ENCODE peak calls at places on chromosomes 13 and 19, in eight cellular contexts. F is astrocyte of the spinal cord, Y is nephron progenitor cell, H is GM12865, S is lower lobe of right lung, P is transverse colon, I is heart right ventricle, A is tibial nerve. R is an unnamed sample.

GRCh38 chr13:46053162-46054012 is 841 bp upstream of the ZC3H13 start:
- DNase-seq in F (peak; percentile 2), Y (no peak), H (no peak), S (no peak), P (no peak), I (no peak), A (no peak), R (no peak)

GRCh38 chr13:47463726-47464125 is 537.3 kb downstream of the SUCLA2 start:
- DNase-seq in F (peak; percentile 67), Y (peak; percentile 3), H (peak; percentile 10), S (no peak), P (no peak), I (no peak), A (no peak), R (no peak)

GRCh38 chr13:38223093-38223492 is 126.6 kb upstream of the UFM1 start:
- DNase-seq in F (peak; percentile 36), Y (peak; percentile 5), H (no peak), S (no peak), P (no peak), I (no peak), A (no peak), R (no peak)

GRCh38 chr13:25292301-25292700 is 5.0 kb upstream of the MTMR6 start:
- DNase-seq in F (peak; percentile 35), Y (no peak), H (no peak), S (no peak), P (no peak), I (no peak), A (no peak), R (no peak)

GRCh38 chr19:39908803-39909202 is 25.6 kb downstream of the FCGBP start:
- DNase-seq in F (no peak), Y (no peak), H (no peak), S (no peak), P (no peak), I (no peak), A (no peak), R (no peak)

GRCh38 chr13:46166947-46167610 is 14.9 kb downstream of the LCP1 start:
- DNase-seq in F (no peak), Y (no peak), H (no peak), S (no peak), P (no peak), I (no peak), A (no peak), R (no peak)

GRCh38 chr13:79673310-79673992 is 192.5 kb downstream of the NDFIP2 start:
- DNase-seq in F (no peak), Y (no peak), H (no peak), S (no peak), P (no peak), I (no peak), A (no peak), R (no peak)

GRCh38 chr13:34349091-34349722 is 531.3 kb downstream of the RFC3 start:
- DNase-seq in F (peak; percentile 97), Y (no peak), H (no peak), S (no peak), P (peak; percentile 25), I (peak; percentile 77), A (peak; percentile 69), R (peak; percentile 95)

GRCh38 chr13:34340534-34340933 is 522.6 kb downstream of the RFC3 start:
- DNase-seq in F (no peak), Y (no peak), H (no peak), S (no peak), P (no peak), I (no peak), A (no peak), R (no peak)

GRCh38 chr19:21101511-21102242 is 19.7 kb downstream of the ZNF714 start:
- DNase-seq in F (no peak), Y (no peak), H (no peak), S (no peak), P (no peak), I (no peak), A (no peak), R (no peak)

GRCh38 chr19:30448386-30449130 is 76.4 kb downstream of the ZNF536 start:
- DNase-seq in F (no peak), Y (no peak), H (no peak), S (no peak), P (no peak), I (no peak), A (no peak), R (no peak)

DNA sequence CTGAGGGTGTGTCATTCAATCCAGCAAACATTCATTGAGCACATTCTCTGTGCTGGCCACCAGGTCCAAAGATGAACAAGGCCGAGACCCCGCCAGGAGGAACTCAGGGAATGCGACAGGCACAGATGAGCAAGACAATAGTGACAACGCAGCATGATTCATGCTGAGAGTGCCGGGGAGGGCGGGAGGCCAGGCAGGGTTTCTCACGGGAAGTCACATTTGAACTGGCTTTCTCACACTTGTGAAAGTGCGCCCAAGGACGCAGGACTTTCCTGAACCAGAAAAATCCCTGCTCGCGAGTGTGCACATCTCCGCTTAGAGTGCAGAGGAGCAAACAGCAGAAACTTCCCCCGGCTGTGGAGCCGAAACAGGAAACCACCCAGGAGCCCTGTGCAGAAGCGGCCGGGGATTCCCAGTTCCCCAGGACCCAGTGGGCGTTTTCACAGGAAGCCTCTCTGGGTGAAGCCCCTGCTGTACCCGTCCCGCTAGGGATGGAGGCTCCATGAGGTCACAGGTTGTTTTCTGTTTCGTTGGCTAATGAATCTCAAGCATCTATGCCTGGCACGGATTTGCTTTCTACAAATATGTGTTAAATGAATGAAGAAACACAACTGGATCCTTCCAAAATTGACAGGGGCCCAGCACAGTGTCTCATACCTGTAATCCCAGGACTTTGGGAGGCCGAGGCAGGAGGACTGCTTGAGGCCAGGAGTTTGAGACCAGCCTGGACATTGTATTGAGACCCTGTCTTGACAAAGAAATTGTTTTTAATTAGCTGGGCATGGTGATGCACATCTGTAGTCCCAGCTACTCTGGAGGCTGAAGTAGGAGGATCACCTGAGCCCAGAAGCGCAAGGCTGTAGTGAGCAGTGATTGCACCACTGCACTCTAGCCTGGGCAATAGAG is 68.4 kb upstream of the TM9SF2 start:
- DNase-seq in F (peak; percentile 42), Y (peak; percentile 51), H (peak; percentile 98), S (peak; percentile 75), P (peak; percentile 62), I (peak; percentile 53), A (peak; percentile 57), R (no peak)
- TF ChIP-seq CTCF in F (no peak), Y (no peak), H (no peak), S (no peak), P (no peak), I (no peak), A (no peak), R (no peak)

DNA sequence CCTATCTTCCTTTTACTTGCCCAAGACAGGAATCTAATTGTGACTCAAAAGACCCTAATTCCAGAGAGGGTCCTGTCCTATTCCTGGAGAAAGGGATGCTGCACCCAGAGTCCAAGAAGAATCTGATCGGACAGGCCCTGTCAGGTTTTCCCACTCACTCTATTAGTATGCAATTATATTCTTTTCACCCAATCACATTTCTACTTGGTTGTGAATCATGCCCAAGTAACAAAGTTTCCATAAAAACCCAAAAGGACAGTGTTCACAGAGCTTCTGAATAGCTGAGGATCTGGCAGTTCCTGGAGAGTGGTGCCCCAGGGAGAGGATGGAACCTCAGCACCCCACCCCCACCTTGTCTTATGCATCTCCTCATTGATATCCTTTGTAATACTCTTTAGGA is 135.3 kb upstream of the SLITRK5 start:
- DNase-seq in F (no peak), Y (no peak), H (no peak), S (no peak), P (no peak), I (no peak), A (no peak), R (no peak)
- TF ChIP-seq CTCF in F (no peak), Y (no peak), H (no peak), S (no peak), P (no peak), I (no peak), A (no peak), R (no peak)

GRCh38 chr13:110949116-110949515 is 34.2 kb upstream of the ANKRD10 start:
- DNase-seq in F (no peak), Y (no peak), H (no peak), S (no peak), P (no peak), I (no peak), A (no peak), R (no peak)

GRCh38 chr13:110944968-110945952 is 30.4 kb upstream of the ANKRD10 start:
- DNase-seq in F (no peak), Y (no peak), H (no peak), S (no peak), P (no peak), I (no peak), A (no peak), R (no peak)

GRCh38 chr13:110946171-110946570 is 31.3 kb upstream of the ANKRD10 start:
- DNase-seq in F (no peak), Y (no peak), H (no peak), S (no peak), P (no peak), I (no peak), A (no peak), R (no peak)

GRCh38 chr13:110942248-110942981 is 27.5 kb upstream of the ANKRD10 start:
- DNase-seq in F (no peak), Y (no peak), H (peak; percentile 78), S (no peak), P (no peak), I (no peak), A (no peak), R (no peak)

DNA sequence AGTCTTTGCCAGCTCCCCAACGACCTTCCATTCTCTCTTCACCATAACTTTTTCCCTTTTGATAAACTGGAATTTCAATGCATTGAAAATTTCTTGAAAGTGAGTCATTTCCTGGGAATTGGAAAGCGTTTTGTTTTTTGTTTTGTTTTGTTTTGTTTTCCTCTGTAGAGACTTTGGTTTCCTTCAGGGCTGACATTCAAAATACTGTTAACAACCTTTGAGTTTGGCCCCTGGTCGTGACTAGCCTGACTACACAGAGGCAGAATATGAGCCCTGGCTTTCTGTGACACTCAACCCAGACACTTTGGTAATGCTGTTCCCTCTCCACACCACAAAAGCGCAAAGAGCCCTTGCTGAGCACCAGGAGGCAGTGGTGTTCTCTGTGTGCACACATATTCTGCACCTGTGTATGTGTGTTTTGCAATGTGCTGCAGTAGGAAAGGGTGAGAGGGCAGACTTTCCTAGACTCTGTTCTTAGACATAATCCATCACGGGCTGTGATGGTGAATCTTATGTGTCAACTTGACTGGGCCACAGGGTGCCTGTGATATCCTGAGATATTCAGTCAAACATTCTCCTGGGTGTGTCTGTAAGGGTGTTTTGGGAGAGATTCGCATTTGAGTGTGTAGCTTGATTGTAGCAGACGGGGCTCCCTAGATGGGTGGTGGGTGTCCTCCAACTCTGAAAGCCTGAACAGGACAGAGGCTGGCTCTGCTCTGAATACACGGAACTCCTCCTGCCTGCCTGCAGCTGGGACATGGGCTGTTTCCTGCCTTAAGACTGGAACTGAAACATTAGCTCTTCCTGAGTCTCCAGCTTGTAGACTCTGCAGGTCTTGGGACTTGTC is 29.5 kb upstream of the ANKRD10 start:
- DNase-seq in F (peak; percentile 59), Y (peak; percentile 21), H (peak; percentile 74), S (no peak), P (peak; percentile 20), I (peak; percentile 33), A (no peak), R (no peak)
- TF ChIP-seq CTCF in F (peak; percentile 81), Y (peak; percentile 39), H (peak; percentile 57), S (peak; percentile 61), P (peak; percentile 59), I (peak; percentile 40), A (no peak), R (peak; percentile 83)

DNA sequence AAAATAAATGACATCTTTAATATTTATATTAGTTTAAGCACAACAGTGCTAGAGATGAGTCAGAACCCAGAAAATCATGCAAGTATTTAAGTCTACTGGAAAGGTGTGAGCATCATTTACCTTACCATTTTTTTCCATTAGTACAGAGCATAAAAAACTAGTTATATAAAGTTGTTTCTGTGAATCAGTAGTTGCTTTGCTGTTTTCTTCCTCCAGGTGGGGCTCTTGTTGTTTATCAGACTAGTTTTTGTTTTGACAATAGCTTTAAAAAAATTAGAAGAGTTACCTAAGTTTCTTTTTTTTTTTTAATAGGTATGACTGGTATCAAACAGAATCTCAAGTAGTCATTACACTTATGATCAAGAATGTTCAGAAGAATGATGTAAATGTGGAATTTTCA is 12.7 kb downstream of the SUGT1 start:
- DNase-seq in F (peak; percentile 28), Y (no peak), H (peak; percentile 22), S (no peak), P (no peak), I (no peak), A (no peak), R (no peak)
- TF ChIP-seq CTCF in F (peak; percentile 46), Y (peak; percentile 45), H (peak; percentile 32), S (peak; percentile 32), P (no peak), I (peak; percentile 40), A (no peak), R (peak; percentile 46)

R was measured in AG09319.